ENCODE peak calls at places on chromosomes 5 and 9, in five cellular contexts. M is WTC11, O is Kasumi-1, X is NCI-H2171 treated with DMSO at 0.1 percent for 48 hours, I is fibroblast of pulmonary artery. H is an unnamed sample.

GRCh38 chr5:156103116-156103860 is 223.7 kb upstream of the SGCD start:
- DNase-seq in X (no peak), O (no peak), M (no peak), I (no peak), H (no peak)

GRCh38 chr9:111743275-111743674 is 51.5 kb downstream of the SHOC1 start:
- DNase-seq in I (peak), X (no peak), M (no peak), O (no peak), H (no peak)

GRCh38 chr9:115292584-115293271 is 174.8 kb upstream of the TNC start:
- DNase-seq in O (no peak), I (no peak), M (no peak), X (no peak), H (no peak)

GRCh38 chr9:121643473-121643872 is 8.0 kb upstream of the DAB2IP start:
- DNase-seq in O (no peak), X (no peak), I (no peak), M (no peak), H (no peak)

GRCh38 chr5:142166754-142167153 is 58.2 kb downstream of the NDFIP1 start:
- DNase-seq in O (no peak), I (no peak), M (no peak), X (no peak), H (no peak)

GRCh38 chr9:135960328-135961276 is 571 bp downstream of the UBAC1 start:
- DNase-seq in O (peak), X (no peak), M (no peak), I (no peak), H (peak)

GRCh38 chr5:171882118-171882517 is 96.5 kb downstream of the SMIM23 start:
- DNase-seq in O (no peak), M (no peak), X (no peak), I (no peak), H (no peak)

GRCh38 chr9:136385015-136385414 is 11.5 kb upstream of the CARD9 start:
- DNase-seq in X (no peak), M (no peak), O (no peak), I (no peak), H (no peak)

GRCh38 chr5:108707145-108707544 is 40.6 kb upstream of the FER start:
- DNase-seq in M (no peak), X (no peak), I (no peak), O (no peak), H (no peak)

GRCh38 chr5:89351232-89351631 is 468.2 kb upstream of the MEF2C start:
- DNase-seq in O (no peak), M (no peak), X (no peak), I (peak), H (no peak)

GRCh38 chr5:175384724-175385552 is 59.0 kb downstream of the DRD1 start:
- DNase-seq in I (no peak), M (no peak), X (no peak), O (no peak), H (no peak)

GRCh38 chr5:151647320-151647861 is 39.3 kb downstream of the SPARC start:
- DNase-seq in O (no peak), X (no peak), M (no peak), I (no peak), H (no peak)